ENCODE peak calls at places on chromosomes 6 and 20, in six cellular contexts. One of them, this sample, is unnamed.

GRCh38 chr6:163461696-163462095 is 47.2 kb downstream of the QKI start:
- DNase-seq in astrocyte of the spinal cord: no peak
- DNase-seq in AG09309: no peak
- DNase-seq in lung microvascular endothelial cell: no peak
- DNase-seq in SJCRH30: no peak
- DNase-seq in activated CD8-positive, alpha-beta T cell treated with anti-CD3 and anti-CD28 coated beads, Interleukin-2, amount 10 ng/mL, durations not matched to agents 7 days and 5 days: no peak
- DNase-seq in this sample: no peak

GRCh38 chr6:13044390-13044789 is 283.9 kb downstream of the TBC1D7 start:
- DNase-seq in AG09309: no peak
- DNase-seq in activated CD8-positive, alpha-beta T cell treated with anti-CD3 and anti-CD28 coated beads, Interleukin-2, amount 10 ng/mL, durations not matched to agents 7 days and 5 days: no peak
- DNase-seq in SJCRH30: peak
- DNase-seq in astrocyte of the spinal cord: peak
- DNase-seq in lung microvascular endothelial cell: peak
- DNase-seq in this sample: peak

GRCh38 chr6:99746261-99746895 is 139.7 kb downstream of the PRDM13 start:
- DNase-seq in SJCRH30: peak
- DNase-seq in astrocyte of the spinal cord: peak
- DNase-seq in lung microvascular endothelial cell: peak
- DNase-seq in activated CD8-positive, alpha-beta T cell treated with anti-CD3 and anti-CD28 coated beads, Interleukin-2, amount 10 ng/mL, durations not matched to agents 7 days and 5 days: peak
- DNase-seq in AG09309: peak
- DNase-seq in this sample: peak

GRCh38 chr6:89351632-89352328 is 742 bp downstream of the UBE2J1 start:
- DNase-seq in activated CD8-positive, alpha-beta T cell treated with anti-CD3 and anti-CD28 coated beads, Interleukin-2, amount 10 ng/mL, durations not matched to agents 7 days and 5 days: no peak
- DNase-seq in AG09309: no peak
- DNase-seq in astrocyte of the spinal cord: peak
- DNase-seq in SJCRH30: no peak
- DNase-seq in lung microvascular endothelial cell: no peak
- DNase-seq in this sample: peak

GRCh38 chr6:12331951-12332749 is 42.0 kb downstream of the EDN1 start:
- DNase-seq in SJCRH30: no peak
- DNase-seq in activated CD8-positive, alpha-beta T cell treated with anti-CD3 and anti-CD28 coated beads, Interleukin-2, amount 10 ng/mL, durations not matched to agents 7 days and 5 days: no peak
- DNase-seq in AG09309: no peak
- DNase-seq in astrocyte of the spinal cord: no peak
- DNase-seq in lung microvascular endothelial cell: no peak
- DNase-seq in this sample: no peak

GRCh38 chr6:117264487-117265424 is 602 bp upstream of the VGLL2 start:
- DNase-seq in lung microvascular endothelial cell: no peak
- DNase-seq in astrocyte of the spinal cord: no peak
- DNase-seq in AG09309: no peak
- DNase-seq in activated CD8-positive, alpha-beta T cell treated with anti-CD3 and anti-CD28 coated beads, Interleukin-2, amount 10 ng/mL, durations not matched to agents 7 days and 5 days: no peak
- DNase-seq in SJCRH30: no peak
- DNase-seq in this sample: no peak

GRCh38 chr6:117555882-117556498 is 46.3 kb downstream of the GOPC start:
- DNase-seq in AG09309: no peak
- DNase-seq in activated CD8-positive, alpha-beta T cell treated with anti-CD3 and anti-CD28 coated beads, Interleukin-2, amount 10 ng/mL, durations not matched to agents 7 days and 5 days: peak
- DNase-seq in SJCRH30: peak
- DNase-seq in lung microvascular endothelial cell: peak
- DNase-seq in astrocyte of the spinal cord: peak
- DNase-seq in this sample: peak

GRCh38 chr6:136753624-136754023 is 38.7 kb downstream of the MAP3K5 start:
- DNase-seq in lung microvascular endothelial cell: no peak
- DNase-seq in activated CD8-positive, alpha-beta T cell treated with anti-CD3 and anti-CD28 coated beads, Interleukin-2, amount 10 ng/mL, durations not matched to agents 7 days and 5 days: peak
- DNase-seq in AG09309: no peak
- DNase-seq in SJCRH30: no peak
- DNase-seq in astrocyte of the spinal cord: no peak
- DNase-seq in this sample: no peak

GRCh38 chr20:42907730-42908129 is 282.0 kb downstream of the PTPRT start:
- DNase-seq in astrocyte of the spinal cord: no peak
- DNase-seq in AG09309: no peak
- DNase-seq in SJCRH30: no peak
- DNase-seq in lung microvascular endothelial cell: no peak
- DNase-seq in activated CD8-positive, alpha-beta T cell treated with anti-CD3 and anti-CD28 coated beads, Interleukin-2, amount 10 ng/mL, durations not matched to agents 7 days and 5 days: no peak
- DNase-seq in this sample: no peak

GRCh38 chr6:77930945-77931344 is 278.1 kb downstream of the MEI4 start:
- DNase-seq in AG09309: no peak
- DNase-seq in SJCRH30: peak
- DNase-seq in astrocyte of the spinal cord: no peak
- DNase-seq in activated CD8-positive, alpha-beta T cell treated with anti-CD3 and anti-CD28 coated beads, Interleukin-2, amount 10 ng/mL, durations not matched to agents 7 days and 5 days: no peak
- DNase-seq in lung microvascular endothelial cell: no peak
- DNase-seq in this sample: no peak

GRCh38 chr20:32859961-32860360 is 1.2 kb downstream of the EFCAB8 start:
- DNase-seq in AG09309: no peak
- DNase-seq in astrocyte of the spinal cord: no peak
- DNase-seq in SJCRH30: no peak
- DNase-seq in lung microvascular endothelial cell: no peak
- DNase-seq in activated CD8-positive, alpha-beta T cell treated with anti-CD3 and anti-CD28 coated beads, Interleukin-2, amount 10 ng/mL, durations not matched to agents 7 days and 5 days: no peak
- DNase-seq in this sample: no peak

GRCh38 chr20:4147319-4147718 is 132.0 kb upstream of the RNF24 start:
- DNase-seq in astrocyte of the spinal cord: no peak
- DNase-seq in AG09309: no peak
- DNase-seq in SJCRH30: no peak
- DNase-seq in activated CD8-positive, alpha-beta T cell treated with anti-CD3 and anti-CD28 coated beads, Interleukin-2, amount 10 ng/mL, durations not matched to agents 7 days and 5 days: no peak
- DNase-seq in lung microvascular endothelial cell: no peak
- DNase-seq in this sample: no peak

GRCh38 chr6:44179072-44179536 is 20.5 kb downstream of the CAPN11 start:
- DNase-seq in SJCRH30: no peak
- DNase-seq in lung microvascular endothelial cell: peak
- DNase-seq in activated CD8-positive, alpha-beta T cell treated with anti-CD3 and anti-CD28 coated beads, Interleukin-2, amount 10 ng/mL, durations not matched to agents 7 days and 5 days: no peak
- DNase-seq in astrocyte of the spinal cord: no peak
- DNase-seq in AG09309: no peak
- DNase-seq in this sample: no peak

GRCh38 chr6:14365393-14365792 is 247.8 kb downstream of the CD83 start:
- DNase-seq in lung microvascular endothelial cell: no peak
- DNase-seq in AG09309: no peak
- DNase-seq in SJCRH30: no peak
- DNase-seq in astrocyte of the spinal cord: peak
- DNase-seq in activated CD8-positive, alpha-beta T cell treated with anti-CD3 and anti-CD28 coated beads, Interleukin-2, amount 10 ng/mL, durations not matched to agents 7 days and 5 days: no peak
- DNase-seq in this sample: no peak

GRCh38 chr20:49490689-49491088 is 8.2 kb upstream of the KCNB1 start:
- DNase-seq in SJCRH30: no peak
- DNase-seq in activated CD8-positive, alpha-beta T cell treated with anti-CD3 and anti-CD28 coated beads, Interleukin-2, amount 10 ng/mL, durations not matched to agents 7 days and 5 days: no peak
- DNase-seq in AG09309: no peak
- DNase-seq in astrocyte of the spinal cord: no peak
- DNase-seq in lung microvascular endothelial cell: no peak
- DNase-seq in this sample: no peak

GRCh38 chr6:132131777-132132176 is 180.6 kb upstream of the CCN2 start:
- DNase-seq in SJCRH30: peak
- DNase-seq in lung microvascular endothelial cell: peak
- DNase-seq in astrocyte of the spinal cord: peak
- DNase-seq in activated CD8-positive, alpha-beta T cell treated with anti-CD3 and anti-CD28 coated beads, Interleukin-2, amount 10 ng/mL, durations not matched to agents 7 days and 5 days: no peak
- DNase-seq in AG09309: peak
- DNase-seq in this sample: peak

This sample was measured in dermis microvascular lymphatic vessel endothelial cell.